ENCODE peak calls at places on chromosomes 1 and 21, in seven cellular contexts. T is IMR-90, Y is neuronal stem cell, K is mesendoderm, B is mesenchymal stem cell, M is H1, Q is trophoblast cell. W is an unnamed sample.

GRCh38 chr1:17109897-17110554 is 9.2 kb downstream of the PADI2 start:
- DNase-seq in Q (no peak), B (no peak), M (no peak), Y (no peak), K (no peak), T (no peak), W (no peak)

GRCh38 chr1:46017876-46018503 is 114.4 kb downstream of the PIK3R3 start:
- DNase-seq in Y (no peak), T (no peak), B (no peak), M (no peak), Q (no peak), K (no peak), W (no peak)

GRCh38 chr1:155181371-155182051 is 7.9 kb downstream of the TRIM46 start:
- DNase-seq in T (no peak), B (no peak), K (no peak), Q (no peak), Y (no peak), M (no peak), W (no peak)

GRCh38 chr1:244354810-244355278 is 96.9 kb downstream of the ADSS2 start:
- DNase-seq in M (no peak), T (peak), Y (no peak), B (no peak), K (no peak), Q (no peak), W (no peak)

GRCh38 chr21:32806810-32807386 is 35.3 kb upstream of the PAXBP1 start:
- DNase-seq in Y (no peak), K (no peak), M (no peak), B (no peak), T (peak), Q (no peak), W (no peak)

GRCh38 chr1:170030212-170030611 is 44.3 kb downstream of the KIFAP3 start:
- DNase-seq in M (no peak), K (no peak), B (no peak), Y (no peak), Q (no peak), T (no peak), W (no peak)

GRCh38 chr21:8998946-8999681 is 1522.3 kb upstream of the TPTE start:
- DNase-seq in Q (no peak), M (no peak), K (no peak), T (no peak), Y (no peak), B (no peak), W (no peak)

GRCh38 chr1:201346337-201346939 is 31.0 kb downstream of the TNNT2 start:
- DNase-seq in Y (peak), Q (peak), M (peak), K (peak), B (peak), T (peak), W (peak)

GRCh38 chr1:227227761-227228160 is 90.5 kb downstream of the CDC42BPA start:
- DNase-seq in B (no peak), Q (no peak), T (no peak), Y (no peak), M (no peak), K (no peak), W (no peak)

GRCh38 chr1:201149400-201149799 is 4.9 kb downstream of the TMEM9 start:
- DNase-seq in K (peak), M (no peak), Y (no peak), T (peak), B (peak), Q (peak), W (no peak)

GRCh38 chr1:81144240-81144639 is 656.5 kb upstream of the ADGRL2 start:
- DNase-seq in M (no peak), Q (no peak), K (no peak), T (no peak), B (no peak), Y (peak), W (no peak)

GRCh38 chr1:71804140-71804539 is 478.2 kb downstream of the NEGR1 start:
- DNase-seq in B (no peak), M (no peak), T (no peak), Q (no peak), Y (no peak), K (no peak), W (no peak)

GRCh38 chr1:106978477-106979322 is 77.8 kb upstream of the PRMT6 start:
- DNase-seq in M (no peak), T (peak), Y (no peak), B (no peak), Q (no peak), K (no peak), W (no peak)

GRCh38 chr1:115710859-115711624 is 57.5 kb downstream of the CASQ2 start:
- DNase-seq in Q (peak), B (no peak), K (peak), M (no peak), T (no peak), Y (no peak), W (no peak)

GRCh38 chr21:10521091-10521598 is at the start of gene TPTE:
- DNase-seq in K (no peak), B (no peak), Q (peak), M (no peak), Y (no peak), T (no peak), W (no peak)

GRCh38 chr1:102186541-102186940 is 189.8 kb upstream of the OLFM3 start:
- DNase-seq in Y (no peak), M (no peak), B (no peak), Q (no peak), K (no peak), T (no peak), W (no peak)

GRCh38 chr1:45097944-45098343 is 85.9 kb downstream of the UROD start:
- DNase-seq in M (no peak), T (no peak), B (no peak), Q (no peak), Y (no peak), K (peak), W (no peak)

GRCh38 chr1:234869182-234870019 is 259.2 kb downstream of the TOMM20 start:
- DNase-seq in B (no peak), Y (no peak), Q (no peak), M (no peak), T (no peak), K (no peak), W (no peak)

GRCh38 chr1:115781343-115781742 is 12.8 kb upstream of the CASQ2 start:
- DNase-seq in B (peak), Q (no peak), M (no peak), T (no peak), K (no peak), Y (no peak), W (no peak)

GRCh38 chr1:81111818-81112217 is 688.9 kb upstream of the ADGRL2 start:
- DNase-seq in K (no peak), M (no peak), B (peak), T (peak), Y (no peak), Q (no peak), W (no peak)

GRCh38 chr1:217805792-217806191 is 174.6 kb downstream of the SPATA17 start:
- DNase-seq in Q (no peak), K (no peak), Y (no peak), T (no peak), M (no peak), B (no peak), W (no peak)

GRCh38 chr1:26910343-26911160 is 3.2 kb downstream of the NR0B2 start:
- DNase-seq in K (no peak), Q (no peak), M (no peak), Y (no peak), T (no peak), B (no peak), W (no peak)

GRCh38 chr1:194466706-194467105 is 1280.3 kb upstream of the B3GALT2 start:
- DNase-seq in B (no peak), Q (no peak), T (no peak), Y (no peak), K (peak), M (no peak), W (no peak)

GRCh38 chr1:114078116-114078515 is 75.6 kb downstream of the SYT6 start:
- DNase-seq in Y (no peak), Q (no peak), B (no peak), M (no peak), K (no peak), T (no peak), W (no peak)

GRCh38 chr1:160726498-160727391 is 12.3 kb upstream of the SLAMF7 start:
- DNase-seq in K (peak), Y (peak), B (peak), T (peak), M (peak), Q (peak), W (peak)

GRCh38 chr1:15949453-15950245 is 26.3 kb downstream of the ZBTB17 start:
- DNase-seq in Y (no peak), M (peak), Q (peak), T (peak), K (peak), B (peak), W (peak)

GRCh38 chr1:3814065-3814464 is 17.8 kb upstream of the LRRC47 start:
- DNase-seq in T (no peak), M (no peak), K (no peak), Q (no peak), Y (no peak), B (no peak), W (no peak)

GRCh38 chr1:56424744-56425493 is 154.4 kb downstream of the PLPP3 start:
- DNase-seq in M (no peak), T (peak), Q (peak), B (peak), K (peak), Y (no peak), W (no peak)

GRCh38 chr1:12127206-12127810 is 39.5 kb upstream of the TNFRSF1B start:
- DNase-seq in Q (no peak), T (no peak), K (no peak), B (no peak), Y (no peak), M (no peak), W (no peak)

GRCh38 chr1:248858096-248858890 is 592 bp downstream of the ZNF692 start:
- DNase-seq in T (peak), B (peak), Q (peak), Y (peak), K (peak), M (peak), W (peak)

GRCh38 chr1:159279754-159280153 is 22.4 kb upstream of the FCER1A start:
- DNase-seq in K (no peak), B (no peak), M (no peak), Q (no peak), Y (no peak), T (no peak), W (no peak)

GRCh38 chr1:204842892-204843291 is 27.8 kb upstream of the NFASC start:
- DNase-seq in Q (peak), B (no peak), Y (no peak), K (no peak), M (no peak), T (no peak), W (no peak)

GRCh38 chr1:248243204-248243603 is 12.0 kb downstream of the OR2M4 start:
- DNase-seq in M (peak), Y (no peak), Q (peak), B (no peak), K (peak), T (peak), W (no peak)

GRCh38 chr1:101438359-101438758 is 201.5 kb downstream of the S1PR1 start:
- DNase-seq in Y (no peak), Q (no peak), K (peak), B (peak), M (no peak), T (peak), W (no peak)

GRCh38 chr1:240692339-240692705 is 80.4 kb upstream of the GREM2 start:
- DNase-seq in T (no peak), Q (no peak), K (no peak), B (no peak), M (no peak), Y (no peak), W (no peak)

GRCh38 chr1:174023438-174023837 is 1.3 kb upstream of the RC3H1 start:
- DNase-seq in B (peak), M (no peak), Y (peak), K (peak), Q (no peak), T (peak), W (peak)

GRCh38 chr1:1239624-1240347 is 6.7 kb downstream of the C1QTNF12 start:
- DNase-seq in M (no peak), B (no peak), Q (no peak), Y (no peak), K (no peak), T (no peak), W (no peak)

GRCh38 chr1:199242162-199242561 is 603.3 kb downstream of the PTPRC start:
- DNase-seq in B (no peak), T (no peak), Q (no peak), M (no peak), Y (no peak), K (no peak), W (no peak)

GRCh38 chr1:89546934-89547562 is 22.4 kb downstream of the LRRC8B start:
- DNase-seq in K (no peak), T (no peak), B (no peak), Q (no peak), M (no peak), Y (no peak), W (no peak)

DNA sequence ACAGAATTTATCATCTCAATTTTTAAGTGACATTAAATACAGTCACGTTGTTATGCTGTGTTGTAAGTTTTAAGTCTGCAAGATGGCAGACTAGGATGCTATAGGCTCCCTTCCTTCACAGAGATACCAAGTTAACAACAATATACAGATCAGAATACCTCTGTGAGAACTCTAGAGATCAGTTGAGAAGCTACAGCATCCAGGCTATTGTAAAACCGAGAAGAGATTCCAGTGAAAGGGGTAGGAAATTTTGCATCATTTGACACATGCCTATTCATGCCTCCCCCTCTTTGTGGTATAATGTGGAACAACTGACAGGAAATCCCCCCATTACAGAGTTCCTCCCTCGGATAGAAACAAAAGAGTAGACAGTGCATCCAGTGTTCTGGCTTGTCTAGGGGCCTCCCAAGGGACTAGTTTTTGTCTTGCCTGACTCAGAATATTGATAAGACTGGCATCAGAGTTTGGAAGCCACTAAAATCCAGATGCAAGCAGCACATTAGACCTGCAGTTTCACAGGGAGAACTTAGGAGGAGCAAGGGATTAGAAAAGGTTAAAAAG is 80.6 kb downstream of the LBR start:
- DNase-seq in K (no peak), Y (no peak), T (no peak), Q (no peak), B (no peak), M (no peak), W (no peak)
- H2AK5ac ChIP-seq in K (no peak), Y (no peak), T (no peak), Q (no peak), B (no peak), M (no peak), W (no peak)

GRCh38 chr1:22641906-22642636 is 1.4 kb upstream of the C1QC start:
- DNase-seq in B (peak), Y (peak), K (peak), T (peak), M (peak), Q (peak), W (peak)

GRCh38 chr1:22639286-22639685 is 2.9 kb downstream of the C1QA start:
- DNase-seq in B (peak), Y (no peak), K (peak), T (peak), M (peak), Q (no peak), W (peak)

GRCh38 chr1:22638476-22639234 is 2.2 kb downstream of the C1QA start:
- DNase-seq in K (no peak), T (no peak), M (no peak), B (no peak), Y (no peak), Q (no peak), W (no peak)

GRCh38 chr1:22643381-22643780 is at the start of gene C1QC:
- DNase-seq in B (no peak), M (no peak), K (no peak), T (no peak), Y (no peak), Q (no peak), W (no peak)

GRCh38 chr1:22641247-22641646 is 2.2 kb upstream of the C1QC start:
- DNase-seq in M (no peak), B (no peak), T (no peak), Y (no peak), K (no peak), Q (no peak), W (no peak)
- H3K23ac ChIP-seq in M (no peak), B (no peak), T (no peak), Y (no peak), K (no peak), Q (no peak), W (no peak)

GRCh38 chr1:23553206-23553895 is 6.0 kb downstream of the ID3 start:
- DNase-seq in Y (no peak), Q (no peak), T (no peak), M (no peak), B (peak), K (no peak), W (peak)
- H3K27ac ChIP-seq in Y (no peak), Q (peak), T (peak), M (no peak), B (no peak), K (peak), W (no peak)

DNA sequence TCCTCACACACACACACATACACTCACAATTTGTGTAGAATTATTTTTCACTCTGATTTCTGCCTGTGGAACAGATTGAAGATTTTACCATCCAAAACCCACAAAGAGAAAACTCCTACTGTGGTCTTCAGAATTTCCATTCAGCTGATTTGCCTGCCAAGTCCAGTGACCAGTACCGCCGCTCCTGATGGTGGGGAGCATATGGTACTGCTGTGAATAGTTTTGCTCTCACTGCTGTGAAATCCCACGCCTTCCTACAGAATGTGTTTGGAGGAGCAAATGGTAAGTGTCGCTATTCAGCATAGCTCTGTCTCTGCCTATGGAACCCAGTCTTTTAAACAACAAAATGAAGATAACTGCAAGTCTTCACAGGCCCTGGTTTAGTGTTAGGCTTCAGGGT is 629.5 kb downstream of the LMO4 start:
- DNase-seq in M (no peak), Y (no peak), K (peak), T (no peak), B (no peak), Q (no peak), W (no peak)
- H2AK5ac ChIP-seq in M (no peak), Y (no peak), K (no peak), T (peak), B (peak), Q (no peak), W (no peak)

GRCh38 chr1:229191066-229191674 is 79.7 kb upstream of the RAB4A start:
- DNase-seq in T (peak), K (peak), B (no peak), M (no peak), Y (no peak), Q (no peak), W (peak)
- H3K23ac ChIP-seq in T (no peak), K (no peak), B (no peak), M (no peak), Y (no peak), Q (no peak), W (no peak)

DNA sequence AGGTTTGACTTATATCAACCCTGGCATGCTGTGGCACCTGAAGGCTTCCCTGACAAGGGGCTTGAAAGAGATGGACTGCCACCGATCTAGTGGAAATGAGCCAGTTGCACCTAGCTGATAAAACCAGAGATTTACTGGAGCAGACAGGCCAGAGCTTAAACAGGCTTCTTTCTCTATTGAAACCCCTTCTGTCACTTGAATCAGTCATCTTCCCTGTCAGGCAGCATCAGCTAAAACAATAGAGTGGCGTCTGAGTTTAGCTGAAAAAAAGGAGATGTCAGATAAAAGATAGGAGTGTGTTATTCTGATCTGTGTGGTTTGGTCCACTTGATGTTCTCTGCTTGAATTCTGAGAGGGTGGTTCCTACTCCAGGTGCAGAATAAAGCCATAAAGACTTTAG is 349.8 kb downstream of the RWDD3 start:
- DNase-seq in B (no peak), Y (no peak), T (no peak), Q (no peak), K (peak), M (no peak), W (no peak)
- H3K27ac ChIP-seq in B (no peak), Y (no peak), T (no peak), Q (no peak), K (no peak), M (no peak), W (no peak)

DNA sequence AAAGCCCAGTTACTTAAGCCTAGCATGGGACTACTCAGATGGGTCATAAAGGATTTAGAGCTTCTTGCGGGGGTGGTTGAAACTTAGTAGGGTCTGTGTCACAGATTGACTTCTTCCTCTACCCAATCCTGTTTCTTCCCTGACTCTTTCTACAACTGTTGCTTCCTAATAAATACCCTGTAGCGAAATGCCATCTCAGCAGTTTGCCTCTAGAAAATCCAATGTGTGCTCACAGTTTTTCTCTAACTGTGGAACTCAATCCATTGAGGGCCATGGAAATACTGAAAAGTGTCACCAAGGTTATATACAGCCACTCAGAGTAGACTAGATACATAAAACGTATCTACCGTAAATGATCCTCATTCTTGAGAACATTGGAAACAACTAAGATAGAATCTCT is 217.7 kb downstream of the COL24A1 start:
- DNase-seq in K (no peak), B (no peak), T (no peak), M (no peak), Q (no peak), Y (no peak), W (no peak)
- H2AK5ac ChIP-seq in K (no peak), B (no peak), T (no peak), M (no peak), Q (no peak), Y (no peak), W (no peak)

DNA sequence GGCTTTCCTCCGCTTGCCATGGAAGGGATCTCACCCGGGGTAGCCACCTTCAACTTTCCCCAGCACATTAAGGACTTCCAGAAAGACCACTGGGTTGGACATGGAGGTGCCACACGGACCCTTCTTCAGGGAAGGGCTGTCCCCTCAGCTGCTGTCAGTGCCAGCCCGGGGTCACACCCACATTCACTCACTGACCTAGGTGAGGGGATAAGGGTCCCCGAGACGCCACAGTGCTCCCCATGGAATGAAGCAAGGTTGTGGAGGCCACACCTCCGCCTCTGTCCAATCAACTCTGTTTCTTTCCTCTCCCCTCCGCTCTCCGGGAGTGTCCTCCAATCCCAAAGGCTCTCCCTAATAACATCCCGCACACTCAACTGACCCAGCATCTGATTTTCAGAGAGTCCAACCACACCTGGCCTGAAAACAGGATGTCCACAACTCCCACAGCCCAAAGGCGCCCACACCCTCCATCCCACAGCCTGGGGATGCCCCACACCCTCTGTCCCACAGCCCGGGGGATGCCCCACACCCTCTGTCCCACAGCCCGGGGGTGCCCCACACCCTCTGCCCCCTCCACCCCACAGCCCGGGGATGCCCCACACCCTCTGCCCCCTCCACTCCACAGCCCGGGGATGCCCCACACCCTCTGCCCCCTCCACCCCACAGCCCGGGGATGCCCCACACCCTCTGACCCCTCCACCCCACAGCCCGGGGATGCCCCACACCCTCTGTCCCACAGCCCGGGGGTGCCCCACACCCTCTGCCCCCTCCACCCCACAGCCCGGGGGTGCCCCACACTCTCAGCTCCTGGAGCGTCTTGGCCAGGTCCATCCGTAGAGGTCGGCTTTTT is 19.3 kb downstream of the RSPH1 start:
- DNase-seq in M (no peak), T (no peak), K (no peak), Y (no peak), Q (no peak), B (no peak), W (no peak)
- H3K23ac ChIP-seq in M (no peak), T (no peak), K (no peak), Y (no peak), Q (no peak), B (no peak), W (no peak)

W was measured in H9.